ENCODE peak calls at places on chromosomes 5 and 9, in seven cellular contexts. Z is IMR-90, L is H9, R is neuronal stem cell, F is H1, I is trophoblast cell, V is mesenchymal stem cell. Q is an unnamed sample.

GRCh38 chr9:99478469-99479027 is 256.5 kb downstream of the SEC61B start:
- DNase-seq in I (no peak), V (no peak), Z (no peak), F (no peak), R (no peak), L (no peak), Q (no peak)

GRCh38 chr9:106717686-106718085 is 145.3 kb upstream of the ZNF462 start:
- DNase-seq in R (no peak), V (peak; percentile 82), I (peak; percentile 37), L (no peak), F (no peak), Z (peak; percentile 80), Q (peak; percentile 75)

GRCh38 chr5:17440766-17441165 is 57.3 kb upstream of the TAF11L2 start:
- DNase-seq in L (no peak), V (no peak), F (no peak), I (no peak), R (no peak), Z (no peak), Q (no peak)

GRCh38 chr5:15715535-15715934 is 215.6 kb downstream of the FBXL7 start:
- DNase-seq in Z (no peak), I (no peak), F (no peak), V (no peak), R (no peak), L (no peak), Q (no peak)

GRCh38 chr9:94952553-94953373 is 226.3 kb downstream of the AOPEP start:
- DNase-seq in Z (no peak), F (no peak), I (no peak), L (no peak), R (no peak), V (no peak), Q (no peak)

GRCh38 chr9:135551456-135551855 is 5.5 kb downstream of the OBP2A start:
- DNase-seq in R (no peak), Z (no peak), L (no peak), V (no peak), F (no peak), I (no peak), Q (no peak)

GRCh38 chr5:171891150-171891549 is 105.5 kb downstream of the SMIM23 start:
- DNase-seq in F (no peak), L (no peak), R (no peak), V (no peak), I (no peak), Z (no peak), Q (no peak)

GRCh38 chr5:168142402-168142801 is 149.0 kb upstream of the WWC1 start:
- DNase-seq in F (no peak), Z (no peak), V (no peak), R (no peak), I (no peak), L (no peak), Q (no peak)

GRCh38 chr5:101942321-101942882 is 353.7 kb downstream of the SLCO4C1 start:
- DNase-seq in L (peak; percentile 45), V (peak; percentile 44), I (peak; percentile 25), F (peak; percentile 59), R (peak; percentile 51), Z (no peak), Q (peak; percentile 74)

GRCh38 chr9:17775646-17776045 is 196.8 kb downstream of the SH3GL2 start:
- DNase-seq in V (no peak), I (no peak), F (no peak), Z (no peak), R (no peak), L (no peak), Q (no peak)

GRCh38 chr9:71819115-71819739 is 50.9 kb upstream of the CEMIP2 start:
- DNase-seq in V (peak; percentile 45), I (peak; percentile 27), R (peak; percentile 26), F (no peak), L (no peak), Z (peak; percentile 39), Q (no peak)

GRCh38 chr9:96293481-96293880 is 8.5 kb downstream of the HSD17B3 start:
- DNase-seq in R (no peak), L (no peak), V (peak; percentile 53), F (no peak), I (no peak), Z (peak; percentile 72), Q (peak; percentile 31)

GRCh38 chr5:55230086-55230629 is 3.0 kb upstream of the MCIDAS start:
- DNase-seq in Z (no peak), L (no peak), R (no peak), I (no peak), F (peak; percentile 26), V (no peak), Q (no peak)

GRCh38 chr5:55226934-55227737 is at the start of gene MCIDAS:
- DNase-seq in V (peak; percentile 33), I (no peak), F (peak; percentile 86), R (peak; percentile 70), L (peak; percentile 81), Z (peak; percentile 6), Q (peak; percentile 85)

GRCh38 chr5:55226027-55226933 is 835 bp downstream of the MCIDAS start:
- DNase-seq in R (peak; percentile 73), Z (peak; percentile 16), F (peak; percentile 92), V (peak; percentile 34), I (no peak), L (peak; percentile 87), Q (peak; percentile 84)

GRCh38 chr5:55225346-55225745 is 1.8 kb downstream of the MCIDAS start:
- DNase-seq in Z (no peak), F (no peak), R (no peak), I (no peak), V (no peak), L (no peak), Q (no peak)

DNA sequence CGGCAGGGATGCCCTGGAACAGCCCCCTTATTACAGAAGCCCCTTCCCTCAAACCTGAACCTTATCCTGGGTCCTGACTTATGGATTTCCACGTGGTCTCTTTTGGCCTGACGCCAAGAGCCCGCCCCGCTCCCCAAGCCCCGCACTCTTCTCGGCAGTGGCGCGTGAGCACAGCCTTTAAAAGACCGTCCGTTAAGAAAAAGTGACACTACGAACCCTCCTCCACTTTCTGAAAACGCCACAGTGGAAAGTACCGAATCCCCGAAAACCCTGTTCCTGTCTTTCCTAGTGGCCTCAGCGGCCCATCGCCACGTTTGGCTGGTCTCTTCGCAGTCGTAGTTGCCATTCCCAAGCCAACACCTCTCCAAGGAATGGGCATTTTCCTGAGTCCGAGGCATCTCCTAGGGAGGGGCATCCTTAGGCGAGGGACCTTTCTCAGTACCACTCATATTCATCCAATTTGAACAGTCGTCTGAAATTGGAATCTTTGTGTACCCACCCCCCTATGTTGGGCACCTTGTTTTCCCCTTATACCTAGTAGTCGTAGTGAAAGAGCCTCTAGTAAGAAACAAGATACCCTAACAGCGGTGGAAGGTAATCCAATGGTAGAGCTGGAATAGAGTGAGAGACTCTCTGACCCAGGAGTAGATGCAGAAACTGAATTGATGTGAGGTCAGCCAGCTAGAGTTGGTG is 769 bp upstream of the MCIDAS start:
- DNase-seq in F (no peak), R (no peak), Z (no peak), V (no peak), L (no peak), I (no peak), Q (peak; percentile 8)
- H3K27me3 ChIP-seq in F (peaks cover 90% of the 10 kb centered on the region), R (peaks cover 62% of the 10 kb centered on the region), Z (peaks cover 97% of the 10 kb centered on the region), V (peaks cover 94% of the 10 kb centered on the region), L (peaks cover 90% of the 10 kb centered on the region), I (peaks cover 87% of the 10 kb centered on the region), Q (peaks cover 87% of the 10 kb centered on the region)

DNA sequence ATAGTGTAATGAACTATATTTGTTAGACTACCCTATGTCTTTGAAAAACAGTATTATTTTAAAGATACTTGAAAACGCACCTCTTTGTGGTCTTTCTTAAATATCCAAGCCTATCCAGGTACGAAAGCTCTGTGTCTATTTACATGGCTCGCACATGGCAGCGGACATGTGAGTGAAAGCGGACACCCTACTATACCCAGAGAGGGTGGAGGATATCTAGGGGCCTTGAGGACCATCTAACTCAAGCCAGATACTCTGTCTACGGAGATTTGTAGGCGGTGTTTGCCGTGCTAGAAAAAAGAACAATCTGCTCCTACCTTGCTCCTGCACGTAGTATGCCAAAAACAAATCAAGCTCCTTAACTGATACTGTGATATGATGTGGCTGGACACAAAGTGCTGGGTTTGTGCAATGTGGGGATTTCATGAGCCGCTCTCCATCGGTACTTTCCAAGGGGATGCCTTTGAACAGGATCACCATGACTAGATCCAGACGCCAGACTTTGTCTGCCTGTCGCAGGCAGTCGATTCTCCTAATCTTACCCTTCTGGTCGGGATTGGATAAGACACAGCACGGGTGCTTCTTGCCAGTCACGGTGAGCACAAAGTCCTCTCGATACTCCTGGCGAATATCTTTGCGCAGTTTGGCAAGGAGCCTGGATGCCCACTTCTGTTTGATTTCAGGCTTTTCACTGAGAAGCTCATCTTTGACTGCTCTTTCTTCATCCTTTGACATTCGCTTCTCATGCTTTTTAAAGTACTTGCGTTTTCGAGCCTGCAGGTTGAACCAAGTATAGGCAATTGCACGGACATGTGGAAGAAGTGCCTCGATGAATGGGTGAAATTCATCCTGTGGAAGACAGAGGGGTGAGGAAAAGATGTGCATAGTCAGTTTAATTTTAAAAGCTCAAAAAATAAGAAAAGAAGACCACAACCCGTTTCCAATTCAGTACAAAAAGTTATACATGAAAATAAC is 7.0 kb downstream of the NFIB start:
- DNase-seq in F (no peak), V (no peak), Z (peak; percentile 3), R (no peak), I (no peak), L (no peak), Q (no peak)
- H3K9ac ChIP-seq in F (no peak overlapping the region), V (peak overlapping the region; percentile 99), Z (no peak overlapping the region), R (no peak overlapping the region), I (no peak overlapping the region), L (no peak overlapping the region), Q (no peak overlapping the region)

DNA sequence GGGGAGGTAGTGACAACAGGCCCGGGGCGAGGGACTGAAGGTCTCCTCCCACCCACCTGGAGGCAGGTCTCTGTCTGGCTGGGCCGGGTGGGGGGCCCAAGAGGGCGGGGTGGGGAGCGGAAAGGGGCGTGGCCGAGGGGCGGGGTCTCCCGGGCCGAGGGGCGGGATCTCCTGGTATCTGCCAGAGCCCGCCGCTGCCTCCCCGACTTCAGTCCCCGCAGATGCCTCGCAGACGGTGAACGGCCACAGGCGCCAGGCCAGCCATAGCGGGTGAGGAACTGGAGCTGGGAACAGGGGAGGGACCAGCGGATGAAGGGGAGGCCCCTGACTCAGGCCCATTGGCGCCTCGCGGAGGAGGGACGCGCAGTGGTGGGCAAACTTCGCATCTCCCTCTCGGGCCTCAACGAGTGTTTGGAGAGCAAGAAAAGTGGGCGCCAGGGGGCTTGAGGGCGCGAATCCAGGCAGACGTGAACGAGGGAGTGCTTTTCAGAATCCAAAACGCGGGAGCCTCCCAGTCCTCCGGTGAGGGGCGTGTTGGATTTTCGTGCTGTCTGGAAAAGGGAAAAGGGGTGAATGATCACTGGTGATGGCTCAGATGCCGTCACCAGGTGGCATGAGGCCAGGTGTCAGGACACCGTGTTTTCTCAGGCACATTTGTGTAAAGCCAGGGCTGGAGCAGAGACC is at the start of gene ADGRD2:
- DNase-seq in F (peak; percentile 96), Z (peak; percentile 4), R (peak; percentile 41), V (peak; percentile 44), I (no peak), L (peak; percentile 95), Q (peak; percentile 90)
- H3K18ac ChIP-seq in F (peak within 1 kb of the TSS; percentile 26), Z (no peak within 1 kb of the TSS), R (peak within 1 kb of the TSS; percentile 76), V (no peak within 1 kb of the TSS), I (no peak within 1 kb of the TSS), L (no peak within 1 kb of the TSS), Q (no peak within 1 kb of the TSS)

GRCh38 chr5:31445041-31445600 is 86.8 kb downstream of the DROSHA start:
- DNase-seq in I (no peak), V (no peak), L (no peak), R (no peak), Z (no peak), F (no peak), Q (no peak)

GRCh38 chr5:31449175-31449574 is 82.7 kb downstream of the DROSHA start:
- DNase-seq in L (no peak), R (no peak), V (no peak), I (peak; percentile 35), F (no peak), Z (peak; percentile 61), Q (no peak)

GRCh38 chr5:31442253-31442820 is 89.6 kb downstream of the DROSHA start:
- DNase-seq in Z (peak; percentile 50), R (no peak), F (no peak), L (no peak), I (no peak), V (peak; percentile 36), Q (no peak)

GRCh38 chr5:31443572-31443971 is 88.3 kb downstream of the DROSHA start:
- DNase-seq in I (no peak), V (no peak), L (no peak), R (no peak), F (no peak), Z (no peak), Q (no peak)
- H3K27me3 ChIP-seq in I (no peaks in the 10 kb centered on the region), V (no peaks in the 10 kb centered on the region), L (no peaks in the 10 kb centered on the region), R (no peaks in the 10 kb centered on the region), F (no peaks in the 10 kb centered on the region), Z (no peaks in the 10 kb centered on the region), Q (no peaks in the 10 kb centered on the region)

Q was measured in mesendoderm.